ENCODE peak calls at places on chromosomes 5 and 9, in eight cellular contexts. X, Q, C, Y, L, W, N and V are unnamed samples.

GRCh38 chr9:85501474-85501873 is 240.3 kb downstream of the AGTPBP1 start:
- DNase-seq in Y (no peak), N (no peak), C (no peak), W (no peak), L (no peak), X (no peak), Q (no peak), V (no peak)

GRCh38 chr5:168528521-168529360 is at the start of gene FBLL1:
- DNase-seq in X (peak; percentile 21), Q (no peak), C (no peak), L (no peak), W (peak; percentile 57), Y (no peak), N (peak; percentile 4), V (peak; percentile 31)

GRCh38 chr5:159817262-159818029 is 98.8 kb upstream of the ADRA1B start:
- DNase-seq in W (no peak), X (no peak), Q (no peak), L (peak; percentile 47), Y (no peak), C (no peak), N (no peak), V (peak; percentile 88)

GRCh38 chr5:76548525-76549229 is 74.5 kb downstream of the F2RL2 start:
- DNase-seq in L (no peak), Y (no peak), W (no peak), C (peak; percentile 15), Q (no peak), X (no peak), N (no peak), V (no peak)

GRCh38 chr9:99103054-99103453 is 1.9 kb upstream of the TGFBR1 start:
- DNase-seq in Q (no peak), L (no peak), W (no peak), X (no peak), Y (no peak), N (no peak), C (no peak), V (peak; percentile 76)

GRCh38 chr9:37969130-37969529 is 65.2 kb upstream of the SLC25A51 start:
- DNase-seq in Y (no peak), C (peak; percentile 65), W (no peak), L (peak; percentile 62), N (no peak), Q (no peak), X (no peak), V (no peak)

GRCh38 chr9:107481035-107481434 is 8.5 kb downstream of the KLF4 start:
- DNase-seq in C (peak; percentile 42), X (no peak), N (no peak), Q (no peak), L (peak; percentile 29), W (no peak), Y (no peak), V (no peak)

GRCh38 chr5:95826949-95827595 is 4.5 kb upstream of the GLRX start:
- DNase-seq in C (no peak), X (no peak), W (no peak), Q (no peak), Y (no peak), N (no peak), L (no peak), V (no peak)

GRCh38 chr5:11904270-11904906 is at the start of gene CTNND2:
- DNase-seq in L (no peak), N (no peak), C (no peak), W (peak; percentile 21), Y (no peak), X (no peak), Q (peak; percentile 53), V (peak; percentile 14)

GRCh38 chr5:79111387-79111959 is at the start of gene BHMT:
- DNase-seq in L (no peak), N (no peak), Y (no peak), C (no peak), W (no peak), X (no peak), Q (no peak), V (no peak)

GRCh38 chr5:56314536-56314935 is 81.4 kb upstream of the ANKRD55 start:
- DNase-seq in X (no peak), W (no peak), N (no peak), Q (no peak), L (no peak), Y (peak; percentile 57), C (no peak), V (no peak)

GRCh38 chr9:88722753-88723152 is 187.8 kb downstream of the NXNL2 start:
- DNase-seq in N (no peak), X (no peak), Q (peak; percentile 19), W (no peak), C (no peak), Y (no peak), L (peak; percentile 54), V (peak; percentile 31)

GRCh38 chr9:116566677-116567488 is 120.2 kb upstream of the TRIM32 start:
- DNase-seq in X (no peak), W (no peak), C (peak; percentile 64), Y (no peak), L (no peak), Q (no peak), N (peak; percentile 43), V (no peak)

GRCh38 chr9:121450241-121450640 is 49.4 kb downstream of the GGTA1 start:
- DNase-seq in N (peak; percentile 28), L (peak; percentile 55), W (no peak), Y (no peak), C (no peak), X (no peak), Q (no peak), V (no peak)

GRCh38 chr5:180889366-180889765 is 9.6 kb upstream of the BTNL8 start:
- DNase-seq in Q (no peak), Y (no peak), N (no peak), L (no peak), X (no peak), W (no peak), C (no peak), V (no peak)

GRCh38 chr9:130670644-130671043 is 6.2 kb downstream of the PRDM12 start:
- DNase-seq in X (no peak), Q (no peak), Y (no peak), L (no peak), N (no peak), W (no peak), C (no peak), V (no peak)

GRCh38 chr9:136203406-136204085 is 1.4 kb downstream of the LHX3 start:
- DNase-seq in L (no peak), Q (no peak), N (no peak), Y (no peak), X (no peak), W (no peak), C (no peak), V (no peak)

GRCh38 chr9:135500071-135500524 is 384 bp upstream of the MRPS2 start:
- DNase-seq in Y (no peak), X (no peak), Q (no peak), C (peak; percentile 24), W (no peak), N (no peak), L (peak; percentile 38), V (peak; percentile 34)

GRCh38 chr9:137411670-137412380 is 11.1 kb downstream of the EXD3 start:
- DNase-seq in L (peak; percentile 96), C (peak; percentile 74), W (peak; percentile 60), N (peak; percentile 51), X (no peak), Y (peak; percentile 90), Q (peak; percentile 88), V (peak; percentile 97)

GRCh38 chr9:121607434-121608248 is 43.8 kb upstream of the DAB2IP start:
- DNase-seq in W (no peak), L (peak; percentile 93), X (no peak), Q (no peak), Y (no peak), N (no peak), C (no peak), V (no peak)

GRCh38 chr5:31626604-31627234 is 12.2 kb upstream of the PDZD2 start:
- DNase-seq in W (no peak), Q (no peak), L (no peak), Y (no peak), X (no peak), C (no peak), N (no peak), V (no peak)

GRCh38 chr5:150611026-150611425 is 29.4 kb upstream of the SYNPO start:
- DNase-seq in Q (no peak), W (no peak), L (no peak), C (no peak), Y (no peak), N (no peak), X (no peak), V (no peak)

GRCh38 chr9:111925784-111926183 is 29.2 kb downstream of the UGCG start:
- DNase-seq in Y (no peak), X (no peak), L (no peak), Q (no peak), C (no peak), W (no peak), N (no peak), V (no peak)

GRCh38 chr5:53037141-53037859 is 48.1 kb downstream of the ITGA2 start:
- DNase-seq in X (no peak), L (peak; percentile 61), Q (peak; percentile 53), C (peak; percentile 75), N (peak; percentile 72), W (no peak), Y (no peak), V (peak; percentile 83)

GRCh38 chr5:68172314-68172713 is 43.2 kb upstream of the PIK3R1 start:
- DNase-seq in Q (no peak), C (no peak), Y (no peak), N (no peak), W (no peak), L (no peak), X (no peak), V (no peak)

GRCh38 chr9:805151-805550 is 36.3 kb upstream of the DMRT1 start:
- DNase-seq in C (no peak), W (no peak), Q (no peak), L (peak; percentile 27), N (no peak), X (no peak), Y (no peak), V (no peak)

GRCh38 chr5:168334161-168335094 is 43.0 kb downstream of the WWC1 start:
- DNase-seq in C (no peak), N (peak; percentile 34), X (no peak), L (peak; percentile 68), Q (peak; percentile 87), Y (no peak), W (no peak), V (no peak)

GRCh38 chr9:118558026-118558425 is 811.2 kb downstream of the BRINP1 start:
- DNase-seq in N (no peak), W (no peak), Y (no peak), Q (no peak), C (no peak), L (no peak), X (no peak), V (no peak)

GRCh38 chr9:112811518-112811917 is 61.0 kb downstream of the SNX30 start:
- DNase-seq in Y (no peak), L (no peak), X (no peak), C (no peak), N (no peak), W (no peak), Q (no peak), V (no peak)

GRCh38 chr5:94471496-94471895 is 146.9 kb downstream of the KIAA0825 start:
- DNase-seq in N (no peak), W (no peak), L (no peak), Y (no peak), Q (no peak), C (no peak), X (no peak), V (no peak)

GRCh38 chr5:93600409-93601052 is 17.5 kb downstream of the NR2F1 start:
- DNase-seq in N (no peak), W (no peak), Y (no peak), X (no peak), L (no peak), C (no peak), Q (no peak), V (no peak)

GRCh38 chr9:132240860-132241482 is 79.1 kb downstream of the NTNG2 start:
- DNase-seq in Y (peak; percentile 97), X (peak; percentile 99), W (peak; percentile 99), L (peak; percentile 79), C (peak; percentile 83), N (peak; percentile 34), Q (peak; percentile 86), V (peak; percentile 99)

GRCh38 chr9:114165407-114166102 is 10.2 kb downstream of the COL27A1 start:
- DNase-seq in W (no peak), C (no peak), L (no peak), N (no peak), Y (no peak), X (no peak), Q (no peak), V (no peak)

GRCh38 chr9:127698985-127699670 is 7.7 kb upstream of the CFAP157 start:
- DNase-seq in Y (peak; percentile 93), W (peak; percentile 85), L (no peak), X (peak; percentile 72), Q (peak; percentile 72), N (peak; percentile 87), C (peak; percentile 95), V (peak; percentile 100)